ENCODE peak calls at places on chromosomes 6 and 20, in eight cellular contexts. Q is breast epithelium, L is lung, E is psoas muscle, U is right lobe of liver, J is H1, V is GM23248, O is PC-3. S is an unnamed sample.

GRCh38 chr6:116374586-116374985 is 3.8 kb downstream of the DSE start:
- DNase-seq in Q (no peak), L (no peak), E (no peak), U (no peak), J (no peak), V (no peak), O (no peak), S (no peak)

GRCh38 chr6:34205916-34206315 is 30.8 kb upstream of the HMGA1 start:
- DNase-seq in Q (no peak), L (no peak), E (no peak), U (no peak), J (no peak), V (no peak), O (no peak), S (no peak)

GRCh38 chr6:8085053-8085511 is 17.3 kb downstream of the EEF1E1 start:
- DNase-seq in Q (peak), L (peak), E (peak), U (peak), J (no peak), V (peak), O (peak), S (peak)

GRCh38 chr6:158518196-158519127 is 41.4 kb upstream of the TMEM181 start:
- DNase-seq in Q (peak), L (no peak), E (peak), U (peak), J (peak), V (peak), O (peak), S (no peak)

GRCh38 chr6:167993169-167993568 is 4.3 kb upstream of the KIF25 start:
- DNase-seq in Q (no peak), L (no peak), E (peak), U (no peak), J (peak), V (no peak), O (no peak), S (no peak)

GRCh38 chr6:39926668-39927067 is 7.6 kb downstream of the MOCS1 start:
- DNase-seq in Q (no peak), L (no peak), E (no peak), U (peak), J (no peak), V (peak), O (no peak), S (no peak)

GRCh38 chr6:48325701-48326100 is 214.7 kb upstream of the PTCHD4 start:
- DNase-seq in Q (no peak), L (no peak), E (no peak), U (no peak), J (no peak), V (peak), O (no peak), S (no peak)

GRCh38 chr6:16562498-16562897 is 198.8 kb downstream of the ATXN1 start:
- DNase-seq in Q (no peak), L (no peak), E (no peak), U (no peak), J (no peak), V (peak), O (no peak), S (no peak)

GRCh38 chr20:9485614-9486325 is 28.6 kb upstream of the LAMP5 start:
- DNase-seq in Q (no peak), L (no peak), E (no peak), U (no peak), J (no peak), V (no peak), O (peak), S (no peak)

GRCh38 chr6:139820191-139820590 is 445.7 kb upstream of the CITED2 start:
- DNase-seq in Q (no peak), L (no peak), E (no peak), U (no peak), J (no peak), V (peak), O (peak), S (no peak)

GRCh38 chr6:34223381-34223963 is 13.2 kb upstream of the HMGA1 start:
- DNase-seq in Q (no peak), L (no peak), E (no peak), U (no peak), J (peak), V (no peak), O (no peak), S (no peak)

GRCh38 chr6:38806271-38806670 is 91.2 kb downstream of the DNAH8 start:
- DNase-seq in Q (no peak), L (no peak), E (no peak), U (no peak), J (no peak), V (no peak), O (no peak), S (no peak)

GRCh38 chr6:28218312-28219248 is 6.5 kb upstream of the ZSCAN9 start:
- DNase-seq in Q (no peak), L (peak), E (peak), U (peak), J (peak), V (peak), O (peak), S (no peak)

GRCh38 chr6:12479451-12479850 is 189.3 kb downstream of the EDN1 start:
- DNase-seq in Q (no peak), L (no peak), E (no peak), U (no peak), J (no peak), V (no peak), O (no peak), S (no peak)

GRCh38 chr6:104284872-104285271 is 574.8 kb downstream of the HACE1 start:
- DNase-seq in Q (no peak), L (no peak), E (no peak), U (no peak), J (no peak), V (no peak), O (no peak), S (no peak)
- H3K27ac ChIP-seq in Q (no peak), L (no peak), E (no peak), U (no peak), J (no peak), V (no peak), O (no peak), S (no peak)

DNA sequence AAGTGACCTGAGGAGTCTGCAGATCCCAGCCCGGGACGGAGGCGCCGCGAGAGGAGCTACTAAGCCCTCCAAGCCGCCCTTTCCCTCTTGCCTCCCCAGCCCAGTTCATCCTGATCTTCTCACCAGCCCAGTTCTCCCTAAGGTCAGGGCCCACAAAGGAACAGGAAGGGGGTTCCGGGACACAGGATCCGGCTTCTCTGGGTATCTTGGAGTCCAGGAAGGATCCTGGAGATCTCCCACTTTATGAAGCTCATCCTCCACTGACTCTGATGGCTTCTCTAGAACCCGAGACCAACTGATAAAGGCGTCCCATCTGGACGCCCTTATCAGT is 36.9 kb upstream of the HLA-C start:
- DNase-seq in Q (no peak), L (no peak), E (no peak), U (no peak), J (peak), V (no peak), O (no peak), S (no peak)
- H3K27ac ChIP-seq in Q (no peak), L (no peak), E (no peak), U (no peak), J (no peak), V (no peak), O (no peak), S (no peak)

DNA sequence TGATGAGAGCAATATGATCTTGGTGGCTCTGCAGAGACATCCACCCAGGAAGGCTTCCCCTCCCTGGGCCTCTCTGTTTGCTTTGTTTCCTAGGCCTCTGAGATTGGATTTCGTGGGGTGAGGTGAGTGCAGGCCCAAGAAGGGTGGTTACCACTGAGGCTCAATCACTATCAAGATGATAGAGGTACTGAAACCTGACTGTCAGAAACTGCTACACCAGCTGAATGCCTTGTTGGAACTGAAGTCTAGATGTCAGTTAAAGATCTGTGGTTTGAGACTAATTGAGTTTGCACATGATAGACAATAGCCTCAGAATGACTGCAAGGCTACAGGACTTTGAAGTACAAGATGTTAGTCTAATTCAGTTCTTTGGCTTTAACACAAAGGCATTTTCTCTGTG is 15.2 kb downstream of the VNN1 start:
- DNase-seq in Q (no peak), L (no peak), E (no peak), U (no peak), J (no peak), V (no peak), O (no peak), S (no peak)
- H3K27ac ChIP-seq in Q (no peak), L (no peak), E (no peak), U (no peak), J (no peak), V (no peak), O (no peak), S (no peak)

GRCh38 chr6:108825326-108825725 is 22.9 kb upstream of the ARMC2 start:
- DNase-seq in Q (no peak), L (no peak), E (no peak), U (no peak), J (no peak), V (no peak), O (no peak), S (no peak)

DNA sequence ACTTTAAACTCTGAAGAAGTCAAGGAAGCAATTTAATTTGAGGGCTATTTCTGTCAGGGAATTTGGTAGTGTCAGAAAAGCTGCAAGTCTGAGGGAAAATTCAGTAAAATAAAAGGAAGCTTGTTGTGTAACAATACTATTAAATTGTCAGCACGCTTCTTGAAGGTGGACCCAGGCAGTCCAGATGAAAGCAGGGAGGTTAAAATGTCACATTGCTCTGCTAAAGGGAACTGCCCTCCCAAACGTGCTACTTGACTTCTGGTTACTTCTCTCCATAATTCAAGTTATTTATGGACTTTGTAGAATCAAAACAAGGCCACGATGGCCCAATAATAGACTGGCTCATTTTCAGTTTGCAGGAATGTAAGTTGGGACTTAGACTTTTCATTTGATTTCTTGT is 28.2 kb upstream of the ARMC2 start:
- DNase-seq in Q (no peak), L (no peak), E (no peak), U (no peak), J (no peak), V (no peak), O (no peak), S (no peak)
- H3K27ac ChIP-seq in Q (no peak), L (no peak), E (no peak), U (no peak), J (no peak), V (no peak), O (no peak), S (no peak)

GRCh38 chr6:44201200-44201599 is 15.5 kb upstream of the MYMX start:
- DNase-seq in Q (peak), L (no peak), E (no peak), U (no peak), J (no peak), V (no peak), O (no peak), S (no peak)

GRCh38 chr6:44203955-44204354 is 12.8 kb upstream of the MYMX start:
- DNase-seq in Q (no peak), L (no peak), E (no peak), U (no peak), J (no peak), V (no peak), O (peak), S (no peak)

GRCh38 chr6:44201638-44202303 is 15.0 kb upstream of the MYMX start:
- DNase-seq in Q (peak), L (no peak), E (no peak), U (no peak), J (no peak), V (no peak), O (no peak), S (peak)

GRCh38 chr6:44202972-44203750 is 13.6 kb upstream of the MYMX start:
- DNase-seq in Q (no peak), L (no peak), E (no peak), U (no peak), J (no peak), V (no peak), O (peak), S (no peak)

GRCh38 chr6:44202332-44202971 is 14.3 kb upstream of the MYMX start:
- DNase-seq in Q (no peak), L (no peak), E (no peak), U (no peak), J (peak), V (no peak), O (no peak), S (no peak)
- H3K27ac ChIP-seq in Q (peak), L (peak), E (peak), U (no peak), J (peak), V (no peak), O (no peak), S (peak)

DNA sequence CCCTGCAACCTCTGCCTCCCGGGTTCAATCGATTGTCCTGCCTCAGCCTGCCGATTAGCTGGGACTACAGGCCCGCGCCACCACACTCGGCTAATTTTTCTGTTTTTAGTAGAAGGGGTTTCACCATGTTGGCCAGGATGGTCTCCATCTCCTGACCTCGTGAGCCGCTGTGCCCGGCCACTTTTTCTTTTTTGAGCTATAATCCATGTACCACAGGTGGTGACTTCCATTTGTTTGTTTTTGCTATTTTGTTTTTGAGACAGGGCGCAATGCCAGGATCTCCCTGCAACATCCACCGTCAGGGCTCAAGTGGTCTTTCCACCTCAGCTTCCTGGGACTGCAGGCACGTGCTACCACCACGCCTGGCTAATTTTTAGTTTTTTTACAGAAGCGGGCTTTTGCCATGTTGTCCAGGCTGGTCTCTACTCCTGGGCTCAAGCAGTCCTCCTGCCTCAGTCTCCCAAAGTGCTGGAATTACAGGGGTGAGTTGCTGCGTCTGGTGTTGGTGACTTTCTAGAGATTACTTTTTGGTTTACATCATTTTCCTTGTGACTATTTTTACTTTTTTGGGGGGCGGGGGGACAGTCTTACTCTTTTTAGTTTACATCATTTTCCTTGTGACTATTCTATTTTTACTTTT is 8.6 kb downstream of the HSPA1B start:
- DNase-seq in Q (no peak), L (no peak), E (no peak), U (no peak), J (no peak), V (peak), O (no peak), S (no peak)
- H3K27ac ChIP-seq in Q (peak), L (peak), E (peak), U (peak), J (peak), V (peak), O (peak), S (peak)

GRCh38 chr6:41652876-41653641 is 14.8 kb downstream of the MDFI start:
- DNase-seq in Q (peak), L (no peak), E (no peak), U (peak), J (no peak), V (no peak), O (peak), S (no peak)
- H3K27ac ChIP-seq in Q (peak), L (no peak), E (no peak), U (no peak), J (no peak), V (no peak), O (no peak), S (no peak)

GRCh38 chr20:13436530-13436929 is 202.2 kb downstream of the TASP1 start:
- DNase-seq in Q (no peak), L (no peak), E (no peak), U (no peak), J (no peak), V (no peak), O (no peak), S (no peak)
- H3K27ac ChIP-seq in Q (no peak), L (no peak), E (no peak), U (no peak), J (no peak), V (no peak), O (no peak), S (no peak)

GRCh38 chr20:50488236-50488806 is 21.9 kb upstream of the PTPN1 start:
- DNase-seq in Q (no peak), L (no peak), E (no peak), U (no peak), J (no peak), V (no peak), O (no peak), S (no peak)
- H3K27ac ChIP-seq in Q (no peak), L (no peak), E (no peak), U (no peak), J (no peak), V (no peak), O (no peak), S (no peak)

GRCh38 chr6:107629545-107630147 is 139.7 kb downstream of the SOBP start:
- DNase-seq in Q (no peak), L (no peak), E (no peak), U (no peak), J (no peak), V (no peak), O (no peak), S (no peak)
- H3K27ac ChIP-seq in Q (no peak), L (no peak), E (peak), U (no peak), J (no peak), V (no peak), O (no peak), S (no peak)

S was measured in epithelial cell of prostate.